ENCODE peak calls at places on chromosomes 1 and 21, in eight cellular contexts. K is cerebellum; M is occipital lobe; N is activated CD4-positive, CD25-positive, alpha-beta regulatory T cell treated with anti-CD3 and anti-CD28 coated beads, Interleukin-2, amount 50 U/mL, for 72 hours; P is ELR; W is mesendoderm; I is nucleus accumbens; C is 8988T. D is an unnamed sample.

GRCh38 chr1:244349581-244350001 is 102.1 kb downstream of the ADSS2 start:
- DNase-seq in M (no peak), N (no peak), C (no peak), I (no peak), K (no peak), W (no peak), P (peak), D (no peak)

GRCh38 chr1:206911064-206911663 is 10.6 kb downstream of the FCMR start:
- DNase-seq in M (no peak), P (peak), N (no peak), W (peak), K (peak), C (no peak), I (no peak), D (no peak)

GRCh38 chr1:21100496-21100895 is 76.2 kb downstream of the EIF4G3 start:
- DNase-seq in W (no peak), M (no peak), K (no peak), P (no peak), N (no peak), I (no peak), C (no peak), D (no peak)

GRCh38 chr1:29684141-29684540 is 447.8 kb downstream of the PTPRU start:
- DNase-seq in K (no peak), P (no peak), C (no peak), I (no peak), W (no peak), N (no peak), M (no peak), D (no peak)

GRCh38 chr1:74767490-74767889 is 34.5 kb downstream of the TYW3 start:
- DNase-seq in W (peak), C (no peak), P (peak), M (no peak), N (no peak), I (no peak), K (no peak), D (no peak)

GRCh38 chr1:206709772-206710456 is 25.2 kb downstream of the MAPKAPK2 start:
- DNase-seq in K (no peak), I (no peak), P (peak), N (no peak), W (peak), C (no peak), M (no peak), D (no peak)

GRCh38 chr1:933603-933940 is 9.8 kb downstream of the SAMD11 start:
- DNase-seq in N (no peak), P (no peak), M (no peak), K (no peak), C (no peak), I (no peak), W (no peak), D (no peak)

GRCh38 chr21:21210552-21210951 is 212.3 kb downstream of the NCAM2 start:
- DNase-seq in M (no peak), K (no peak), I (no peak), C (no peak), W (no peak), N (no peak), P (peak), D (no peak)

GRCh38 chr21:45542667-45543370 is 579 bp upstream of the SLC19A1 start:
- DNase-seq in N (peak), I (no peak), M (no peak), P (no peak), K (no peak), C (no peak), W (no peak), D (no peak)

GRCh38 chr1:33149453-33150190 is 32.2 kb downstream of the TRIM62 start:
- DNase-seq in W (no peak), N (no peak), I (no peak), M (no peak), K (no peak), C (no peak), P (no peak), D (no peak)

D was measured in NK-92 treated with Interleukin-12 subunit alpha and Interleukin-12 subunit beta, amount 100 ng/mL, for 24 hours.